ENCODE peak calls at places on chromosomes 3 and 15, in six cellular contexts. I is IMR-90, E is neuronal stem cell, K is H1, W is H9, Y is mesenchymal stem cell. H is an unnamed sample.

GRCh38 chr3:2968475-2968874 is 141.7 kb downstream of the IL5RA start:
- DNase-seq in I (no peak), E (no peak), K (no peak), W (no peak), Y (peak), H (no peak)

GRCh38 chr3:69082805-69083204 is 1.9 kb upstream of the ARL6IP5 start:
- DNase-seq in I (peak), E (no peak), K (no peak), W (no peak), Y (peak), H (peak)

GRCh38 chr3:172666181-172666872 is 44.5 kb downstream of the NCEH1 start:
- DNase-seq in I (no peak), E (no peak), K (no peak), W (no peak), Y (peak), H (peak)

GRCh38 chr3:67083277-67083676 is 85.2 kb downstream of the KBTBD8 start:
- DNase-seq in I (peak), E (no peak), K (no peak), W (no peak), Y (no peak), H (no peak)

GRCh38 chr3:34011171-34012101 is 213.0 kb downstream of the PDCD6IP start:
- DNase-seq in I (peak), E (no peak), K (no peak), W (peak), Y (peak), H (no peak)

GRCh38 chr3:48952510-48953118 is 34.0 kb downstream of the ARIH2 start:
- DNase-seq in I (no peak), E (no peak), K (peak), W (peak), Y (no peak), H (no peak)

GRCh38 chr3:176953106-176954080 is 243.9 kb downstream of the TBL1XR1 start:
- DNase-seq in I (peak), E (no peak), K (no peak), W (no peak), Y (peak), H (no peak)

GRCh38 chr3:180116658-180117057 is 79.9 kb upstream of the PEX5L start:
- DNase-seq in I (no peak), E (no peak), K (no peak), W (no peak), Y (no peak), H (no peak)

GRCh38 chr3:30286007-30286669 is 320.3 kb upstream of the TGFBR2 start:
- DNase-seq in I (peak), E (no peak), K (no peak), W (no peak), Y (peak), H (no peak)

GRCh38 chr3:49124991-49125670 is 4.5 kb upstream of the USP19 start:
- DNase-seq in I (peak), E (no peak), K (peak), W (no peak), Y (no peak), H (no peak)

GRCh38 chr3:73602171-73602570 is 22.6 kb downstream of the PDZRN3 start:
- DNase-seq in I (peak), E (no peak), K (no peak), W (no peak), Y (peak), H (no peak)

GRCh38 chr15:70492240-70493177 is 270.8 kb downstream of the UACA start:
- DNase-seq in I (peak), E (no peak), K (no peak), W (no peak), Y (peak), H (peak)

GRCh38 chr15:68407886-68408500 is 24.0 kb downstream of the ITGA11 start:
- DNase-seq in I (no peak), E (no peak), K (no peak), W (peak), Y (no peak), H (no peak)

GRCh38 chr3:13259831-13260230 is 160.3 kb downstream of the NUP210 start:
- DNase-seq in I (no peak), E (no peak), K (no peak), W (no peak), Y (no peak), H (no peak)

GRCh38 chr3:98329392-98330124 is 24.1 kb upstream of the OR5K4 start:
- DNase-seq in I (peak), E (peak), K (peak), W (peak), Y (peak), H (peak)

DNA sequence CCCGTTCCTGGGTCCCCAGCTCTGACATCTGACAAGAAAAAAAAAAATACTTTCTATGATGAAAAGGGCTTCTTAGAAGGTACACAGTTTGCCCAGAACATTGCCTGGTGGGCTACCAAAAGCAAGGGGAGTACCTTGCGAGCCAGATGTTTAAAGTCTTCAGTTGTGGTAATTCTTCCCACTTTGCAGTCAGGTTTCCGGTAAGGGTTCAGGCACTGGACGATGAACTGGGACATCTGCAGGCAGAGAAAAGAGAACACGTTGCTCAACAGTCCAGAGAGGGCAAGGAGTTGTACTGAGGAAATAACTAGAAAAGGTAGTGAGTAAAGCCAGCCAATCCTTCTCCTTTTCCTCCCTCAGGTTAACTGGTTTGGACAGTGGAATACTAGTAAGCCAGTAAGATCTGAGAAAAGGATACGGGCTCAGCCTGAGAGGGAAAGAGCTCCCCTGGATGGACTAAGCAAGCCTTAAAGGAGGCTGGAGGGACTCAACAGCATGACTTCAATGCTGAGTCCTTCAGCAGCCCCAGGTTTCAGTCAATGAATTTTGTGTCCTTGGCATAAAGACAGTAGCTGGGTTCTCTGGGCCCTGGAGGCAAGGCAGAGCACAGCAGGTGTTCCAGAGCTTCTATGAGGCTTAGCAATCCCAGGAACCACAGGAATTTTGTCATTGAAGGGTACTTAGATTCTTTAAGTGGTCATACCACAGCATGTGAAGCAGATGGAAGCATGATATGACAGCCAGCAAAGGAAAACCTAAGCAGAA is 38.2 kb downstream of the NBEAL2 start:
- DNase-seq in I (peak), E (no peak), K (no peak), W (peak), Y (peak), H (peak)
- H3K4me2 ChIP-seq in I (no peak), E (no peak), K (no peak), W (no peak), Y (no peak), H (no peak)

GRCh38 chr3:156513619-156514018 is 41.3 kb downstream of the SSR3 start:
- DNase-seq in I (no peak), E (no peak), K (no peak), W (no peak), Y (peak), H (no peak)
- H3K14ac ChIP-seq in I (no peak), E (no peak), K (no peak), W (no peak), Y (no peak), H (no peak)

DNA sequence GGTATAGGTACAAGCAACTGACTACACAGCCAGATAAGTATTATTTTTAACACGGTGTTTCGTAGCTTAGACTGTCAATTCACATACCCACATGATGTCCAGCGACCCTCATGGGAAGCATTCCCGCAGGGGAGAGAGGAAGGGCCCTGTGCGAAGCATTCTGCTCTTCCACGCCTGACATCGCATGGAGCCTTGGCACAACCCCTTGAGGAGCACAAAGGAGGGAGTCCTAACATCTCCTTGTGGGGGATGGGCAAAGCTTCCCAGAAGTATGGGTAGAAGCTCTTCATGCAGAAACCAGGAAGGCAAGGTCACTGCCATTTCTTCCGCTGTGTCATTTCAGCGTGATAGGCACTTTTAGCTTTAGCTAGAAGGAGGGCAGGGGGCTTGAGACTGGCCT is 28.7 kb upstream of the USP3 start:
- DNase-seq in I (no peak), E (no peak), K (no peak), W (no peak), Y (no peak), H (no peak)
- H3K4me2 ChIP-seq in I (no peak), E (no peak), K (no peak), W (no peak), Y (no peak), H (no peak)

GRCh38 chr3:140948460-140949249 is 7.0 kb downstream of the SLC25A36 start:
- DNase-seq in I (no peak), E (no peak), K (no peak), W (no peak), Y (no peak), H (no peak)

GRCh38 chr3:140941434-140942220 is at the start of gene SLC25A36:
- DNase-seq in I (peak), E (peak), K (peak), W (peak), Y (peak), H (peak)

GRCh38 chr3:140941090-140941433 is 574 bp upstream of the SLC25A36 start:
- DNase-seq in I (no peak), E (no peak), K (no peak), W (no peak), Y (no peak), H (no peak)

GRCh38 chr3:140942221-140943104 is 827 bp downstream of the SLC25A36 start:
- DNase-seq in I (peak), E (peak), K (peak), W (peak), Y (peak), H (peak)

GRCh38 chr3:140943781-140944547 is 2.3 kb downstream of the SLC25A36 start:
- DNase-seq in I (no peak), E (no peak), K (no peak), W (no peak), Y (no peak), H (no peak)
- H3K14ac ChIP-seq in I (no peak), E (no peak), K (no peak), W (no peak), Y (no peak), H (no peak)

GRCh38 chr3:105611304-105612192 is 244.8 kb downstream of the ALCAM start:
- DNase-seq in I (no peak), E (no peak), K (no peak), W (no peak), Y (no peak), H (peak)
- H3K4me2 ChIP-seq in I (no peak), E (no peak), K (no peak), W (no peak), Y (no peak), H (peak)

H was measured in trophoblast cell.